ENCODE peak calls at places on chromosome 11, in nine cellular contexts. U is GM04504; Z is amniotic stem cell; A is Daoy; G is T47D; R is activated naive CD8-positive, alpha-beta T cell treated with anti-CD3 and anti-CD28 coated beads, Interleukin-2, amount 10 ng/mL, durations not matched to agents 7 days and 5 days; B is EL; P is kidney epithelial cell; T is DMS153. F is an unnamed sample.

GRCh38 chr11:104946907-104947306 is 21.5 kb downstream of the CASP4 start:
- DNase-seq in P (no peak), U (peak; percentile 27), B (peak; percentile 65), T (no peak), Z (no peak), G (no peak), R (no peak), A (peak; percentile 40), F (peak; percentile 12)

GRCh38 chr11:126415669-126416420 is 60.4 kb downstream of the ST3GAL4 start:
- DNase-seq in U (no peak), B (no peak), P (no peak), A (no peak), Z (no peak), G (no peak), T (no peak), R (no peak), F (no peak)

GRCh38 chr11:84720706-84721402 is 906.3 kb downstream of the DLG2 start:
- DNase-seq in R (peak; percentile 31), U (no peak), B (no peak), P (no peak), G (no peak), Z (no peak), T (no peak), A (no peak), F (no peak)

GRCh38 chr11:126403039-126403438 is 47.6 kb downstream of the ST3GAL4 start:
- DNase-seq in R (no peak), U (no peak), G (no peak), B (peak; percentile 38), Z (no peak), T (no peak), P (no peak), A (peak; percentile 33), F (no peak)

GRCh38 chr11:3109921-3110706 is 52.9 kb upstream of the CARS1 start:
- DNase-seq in T (peak; percentile 39), B (peak; percentile 39), U (no peak), R (peak; percentile 65), P (no peak), Z (no peak), A (peak; percentile 62), G (peak; percentile 59), F (no peak)

GRCh38 chr11:84313830-84314359 is 1027.7 kb upstream of the CCDC90B start:
- DNase-seq in U (peak; percentile 12), G (no peak), T (no peak), A (no peak), R (no peak), B (no peak), P (no peak), Z (no peak), F (no peak)

GRCh38 chr11:113986351-113987140 is 11.6 kb downstream of the HTR3A start:
- DNase-seq in Z (no peak), A (no peak), G (no peak), P (no peak), R (no peak), B (no peak), T (no peak), U (no peak), F (no peak)

GRCh38 chr11:15291885-15292284 is 177.2 kb downstream of the INSC start:
- DNase-seq in U (no peak), G (no peak), B (peak; percentile 7), P (no peak), T (peak; percentile 9), Z (no peak), R (no peak), A (peak; percentile 37), F (no peak)

GRCh38 chr11:93198221-93198650 is 445 bp upstream of the SLC36A4 start:
- DNase-seq in P (no peak), B (no peak), G (peak; percentile 5), U (peak; percentile 3), Z (peak; percentile 1), T (no peak), R (no peak), A (no peak), F (peak; percentile 22)

GRCh38 chr11:88779551-88779950 is 286.2 kb downstream of the GRM5 start:
- DNase-seq in R (no peak), A (peak; percentile 51), B (peak; percentile 54), T (no peak), Z (peak; percentile 7), P (peak; percentile 4), G (no peak), U (peak; percentile 19), F (peak; percentile 29)

GRCh38 chr11:28735511-28735910 is 627.3 kb downstream of the METTL15 start:
- DNase-seq in Z (no peak), B (no peak), U (no peak), G (no peak), R (no peak), A (no peak), T (no peak), P (no peak), F (no peak)

GRCh38 chr11:103648670-103649400 is 387.6 kb upstream of the DDI1 start:
- DNase-seq in Z (no peak), A (no peak), R (no peak), P (no peak), U (no peak), G (no peak), B (no peak), T (no peak), F (no peak)